ENCODE peak calls at places on chromosomes 12 and 14, in seven cellular contexts. Y is tibial nerve, N is ascending aorta, Z is esophagus squamous epithelium, O is upper lobe of right lung, V is IMR-90, I is fibroblast of lung. W is an unnamed sample.
A peak's percentile ranks its signal among the peaks of the same experiment; 100 is the strongest.

GRCh38 chr12:95820096-95820703 is 29.6 kb upstream of the NTN4 start:
- DNase-seq in Y (no peak), N (no peak), Z (no peak), O (no peak), V (peak; percentile 62), I (peak; percentile 68), W (no peak)

GRCh38 chr14:79544671-79545070 is 666.6 kb downstream of the DIO2 start:
- DNase-seq in Y (no peak), N (no peak), Z (no peak), O (no peak), V (peak; percentile 95), I (peak; percentile 14), W (no peak)

GRCh38 chr12:102169922-102170698 is 27.5 kb downstream of the PMCH start:
- DNase-seq in Y (no peak), N (no peak), Z (no peak), O (no peak), V (peak; percentile 63), I (peak; percentile 53), W (no peak)

GRCh38 chr12:27003421-27004311 is 10.5 kb downstream of the TM7SF3 start:
- DNase-seq in Y (no peak), N (no peak), Z (no peak), O (no peak), V (no peak), I (no peak), W (no peak)

GRCh38 chr12:752673-753400 is 458 bp downstream of the WNK1 start:
- DNase-seq in Y (peak; percentile 33), N (peak; percentile 80), Z (no peak), O (peak; percentile 89), V (peak; percentile 21), I (peak; percentile 48), W (peak; percentile 47)

GRCh38 chr14:55884819-55885218 is 233.4 kb upstream of the PELI2 start:
- DNase-seq in Y (no peak), N (no peak), Z (no peak), O (no peak), V (no peak), I (no peak), W (no peak)

GRCh38 chr14:74647834-74648361 is 35.9 kb upstream of the LTBP2 start:
- DNase-seq in Y (no peak), N (no peak), Z (no peak), O (no peak), V (no peak), I (no peak), W (no peak)

GRCh38 chr12:75852143-75852542 is 179.4 kb downstream of the PHLDA1 start:
- DNase-seq in Y (no peak), N (no peak), Z (no peak), O (no peak), V (peak; percentile 48), I (no peak), W (no peak)

GRCh38 chr14:29126361-29126760 is 359.8 kb downstream of the FOXG1 start:
- DNase-seq in Y (no peak), N (no peak), Z (no peak), O (no peak), V (peak; percentile 8), I (peak; percentile 20), W (no peak)

GRCh38 chr12:54428050-54429013 is 9.3 kb upstream of the ITGA5 start:
- DNase-seq in Y (no peak), N (peak; percentile 96), Z (no peak), O (no peak), V (peak; percentile 68), I (peak; percentile 85), W (no peak)

GRCh38 chr12:131985145-131985875 is 35.6 kb downstream of the EP400 start:
- DNase-seq in Y (no peak), N (no peak), Z (no peak), O (peak; percentile 85), V (no peak), I (no peak), W (no peak)

GRCh38 chr12:111202237-111202592 is 166.7 kb downstream of the PHETA1 start:
- DNase-seq in Y (no peak), N (no peak), Z (no peak), O (no peak), V (no peak), I (no peak), W (no peak)

GRCh38 chr12:50088577-50089335 is 3.6 kb downstream of the SMARCD1 start:
- DNase-seq in Y (no peak), N (no peak), Z (no peak), O (no peak), V (peak; percentile 46), I (peak; percentile 60), W (peak; percentile 33)

GRCh38 chr12:81533054-81533453 is 226.1 kb downstream of the PPFIA2 start:
- DNase-seq in Y (no peak), N (no peak), Z (no peak), O (no peak), V (no peak), I (no peak), W (no peak)

GRCh38 chr14:22980672-22981089 is 1.7 kb downstream of the AJUBA start:
- DNase-seq in Y (no peak), N (peak; percentile 72), Z (no peak), O (peak; percentile 82), V (peak; percentile 32), I (no peak), W (no peak)

GRCh38 chr12:77742631-77743030 is 88.1 kb upstream of the NAV3 start:
- DNase-seq in Y (no peak), N (no peak), Z (no peak), O (no peak), V (no peak), I (no peak), W (no peak)

GRCh38 chr14:97264516-97265230 is 467.5 kb downstream of the VRK1 start:
- DNase-seq in Y (no peak), N (no peak), Z (no peak), O (no peak), V (no peak), I (no peak), W (no peak)

GRCh38 chr12:29242921-29243431 is 93.9 kb downstream of the FAR2 start:
- DNase-seq in Y (no peak), N (no peak), Z (no peak), O (no peak), V (no peak), I (no peak), W (no peak)

GRCh38 chr12:121328620-121329019 is 23.6 kb downstream of the ANAPC5 start:
- DNase-seq in Y (no peak), N (no peak), Z (no peak), O (no peak), V (no peak), I (no peak), W (no peak)

GRCh38 chr12:118960161-118960560 is 21.2 kb upstream of the SRRM4 start:
- DNase-seq in Y (no peak), N (no peak), Z (no peak), O (no peak), V (no peak), I (no peak), W (no peak)

GRCh38 chr12:124752437-124753229 is 111.0 kb downstream of the SCARB1 start:
- DNase-seq in Y (no peak), N (peak; percentile 78), Z (no peak), O (no peak), V (no peak), I (no peak), W (no peak)

GRCh38 chr12:124750149-124750656 is 113.5 kb downstream of the SCARB1 start:
- DNase-seq in Y (no peak), N (no peak), Z (no peak), O (no peak), V (no peak), I (no peak), W (no peak)

GRCh38 chr12:124751654-124752355 is 111.9 kb downstream of the SCARB1 start:
- DNase-seq in Y (no peak), N (no peak), Z (no peak), O (no peak), V (no peak), I (no peak), W (no peak)

GRCh38 chr12:124749725-124750124 is 113.9 kb downstream of the SCARB1 start:
- DNase-seq in Y (no peak), N (no peak), Z (no peak), O (no peak), V (no peak), I (no peak), W (no peak)

DNA sequence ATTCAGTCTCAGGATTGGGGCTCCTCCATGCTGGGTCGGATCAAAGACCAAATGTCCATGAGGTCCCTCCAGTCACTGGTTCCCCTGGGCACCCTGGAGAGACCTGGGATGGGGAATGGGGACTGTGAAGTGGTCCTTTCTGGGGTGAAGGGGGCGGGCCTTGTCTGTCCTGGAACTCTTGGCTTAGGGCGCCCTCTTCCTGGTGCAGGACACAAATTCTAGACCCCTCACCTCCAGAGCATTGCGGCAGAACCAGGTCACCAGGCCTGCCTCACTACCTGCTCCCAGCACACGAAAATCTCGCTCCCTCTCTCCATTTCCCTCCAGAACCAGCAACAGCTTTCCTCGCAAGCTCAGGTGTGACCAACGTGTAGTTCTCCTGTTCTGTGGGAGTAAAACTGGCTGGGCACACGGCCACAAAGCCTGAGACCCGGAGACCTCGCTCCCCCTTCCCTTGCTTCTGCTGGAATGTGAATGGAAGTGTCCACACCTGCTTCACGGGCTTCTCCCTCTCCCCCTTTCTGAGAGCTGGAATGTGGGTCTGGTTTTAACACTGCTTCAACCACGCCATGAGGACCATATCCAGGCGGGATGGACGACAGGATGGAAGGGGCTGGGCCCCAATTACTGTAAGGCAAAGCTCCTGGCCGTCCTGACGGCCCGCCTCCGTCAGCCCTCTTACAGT is 112.7 kb downstream of the SCARB1 start:
- DNase-seq in Y (no peak), N (no peak), Z (no peak), O (no peak), V (no peak), I (no peak), W (no peak)
- TF ChIP-seq CTCF in Y (no peak), N (no peak), Z (no peak), O (no peak), V (peak; percentile 32), I (no peak), W (no peak)

GRCh38 chr14:69693145-69693544 is 73.8 kb upstream of the SRSF5 start:
- DNase-seq in Y (no peak), N (no peak), Z (no peak), O (no peak), V (no peak), I (peak; percentile 66), W (no peak)
- H3K27ac ChIP-seq in Y (no peak overlapping the region), N (no peak overlapping the region), Z (peak overlapping the region; percentile 82), O (peak overlapping the region; percentile 74), V (no peak overlapping the region), I (no peak overlapping the region), W (no peak overlapping the region)

DNA sequence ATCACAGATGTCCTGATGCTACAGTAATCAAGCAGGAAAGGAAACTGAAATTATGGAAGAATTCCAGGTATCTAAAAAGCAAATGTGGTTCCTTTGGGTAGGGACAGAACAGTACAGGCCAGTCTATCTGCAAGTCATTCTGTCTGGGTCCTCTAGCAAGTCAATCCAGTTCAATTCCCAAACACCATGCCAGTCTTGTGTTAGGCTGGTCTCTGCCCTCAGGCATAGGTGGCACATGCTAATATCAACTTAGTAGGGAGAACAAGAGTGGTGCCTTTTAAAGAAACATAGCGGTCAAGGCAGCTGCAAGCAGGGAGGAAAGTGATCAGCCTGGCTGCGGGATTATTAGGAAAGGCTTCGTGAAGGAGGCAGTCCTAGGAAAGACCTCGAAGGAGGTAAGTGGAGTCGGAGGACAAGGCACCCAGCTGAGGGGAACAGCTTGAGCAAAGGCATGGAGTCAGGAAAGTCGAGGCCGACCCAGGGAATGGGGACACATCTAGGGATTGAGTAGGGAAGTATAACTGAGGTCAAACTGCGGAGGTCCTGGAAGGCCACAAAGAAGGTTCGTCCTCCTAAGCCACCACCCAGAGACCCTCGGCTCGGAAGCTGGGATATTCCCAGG is 3.8 kb upstream of the PLEKHG6 start:
- DNase-seq in Y (no peak), N (no peak), Z (no peak), O (no peak), V (no peak), I (no peak), W (no peak)
- H3K27me3 ChIP-seq in Y (no peaks in the 10 kb centered on the region), N (peaks cover 8% of the 10 kb centered on the region), Z (peaks cover 20% of the 10 kb centered on the region), O (no peaks in the 10 kb centered on the region), V (peaks cover 30% of the 10 kb centered on the region), I (peaks cover 17% of the 10 kb centered on the region), W (peaks cover 15% of the 10 kb centered on the region)

GRCh38 chr14:91892918-91893527 is 25.7 kb upstream of the TC2N start:
- DNase-seq in Y (no peak), N (no peak), Z (no peak), O (no peak), V (no peak), I (no peak), W (no peak)
- TF ChIP-seq CTCF in Y (peak; percentile 30), N (peak; percentile 58), Z (peak; percentile 19), O (peak; percentile 43), V (peak; percentile 30), I (peak; percentile 57), W (no peak)

W was measured in CD4-positive, alpha-beta T cell.